ENCODE peak calls at places on chromosome 21, in seven cellular contexts. One of them, this sample, is unnamed.

GRCh38 chr21:45581322-45581712 is 39.1 kb upstream of the SLC19A1 start:
- DNase-seq in HCT116: no peak
- DNase-seq in endothelial cell: no peak
- DNase-seq in cardiac muscle cell: no peak
- DNase-seq in foreskin keratinocyte: no peak
- DNase-seq in GM20000: no peak
- DNase-seq in NB4: no peak
- DNase-seq in this sample: no peak

GRCh38 chr21:17537299-17537698 is 24.5 kb downstream of the CXADR start:
- DNase-seq in HCT116: no peak
- DNase-seq in endothelial cell: no peak
- DNase-seq in cardiac muscle cell: no peak
- DNase-seq in foreskin keratinocyte: peak; percentile 90
- DNase-seq in GM20000: no peak
- DNase-seq in NB4: no peak
- DNase-seq in this sample: no peak

GRCh38 chr21:34603710-34604057 is 11.2 kb downstream of the RCAN1 start:
- DNase-seq in HCT116: no peak
- DNase-seq in endothelial cell: no peak
- DNase-seq in cardiac muscle cell: no peak
- DNase-seq in foreskin keratinocyte: no peak
- DNase-seq in GM20000: no peak
- DNase-seq in NB4: no peak
- DNase-seq in this sample: no peak

GRCh38 chr21:34243562-34243961 is 120.2 kb upstream of the KCNE2 start:
- DNase-seq in HCT116: peak; percentile 19
- DNase-seq in endothelial cell: peak; percentile 11
- DNase-seq in cardiac muscle cell: peak; percentile 45
- DNase-seq in foreskin keratinocyte: peak; percentile 11
- DNase-seq in GM20000: no peak
- DNase-seq in NB4: peak; percentile 55
- DNase-seq in this sample: peak; percentile 8

GRCh38 chr21:42234464-42235241 is 15.7 kb downstream of the ABCG1 start:
- DNase-seq in HCT116: no peak
- DNase-seq in endothelial cell: peak; percentile 78
- DNase-seq in cardiac muscle cell: peak; percentile 40
- DNase-seq in foreskin keratinocyte: peak; percentile 36
- DNase-seq in GM20000: peak; percentile 86
- DNase-seq in NB4: peak; percentile 72
- DNase-seq in this sample: peak; percentile 48

GRCh38 chr21:42042651-42043050 is 28.5 kb upstream of the UMODL1 start:
- DNase-seq in HCT116: no peak
- DNase-seq in endothelial cell: no peak
- DNase-seq in cardiac muscle cell: no peak
- DNase-seq in foreskin keratinocyte: no peak
- DNase-seq in GM20000: no peak
- DNase-seq in NB4: no peak
- DNase-seq in this sample: no peak

GRCh38 chr21:42654913-42655796 is 1.7 kb downstream of the PDE9A start:
- DNase-seq in HCT116: no peak
- DNase-seq in endothelial cell: no peak
- DNase-seq in cardiac muscle cell: no peak
- DNase-seq in foreskin keratinocyte: no peak
- DNase-seq in GM20000: no peak
- DNase-seq in NB4: no peak
- DNase-seq in this sample: no peak

GRCh38 chr21:41610042-41610839 is 102.3 kb upstream of the TMPRSS2 start:
- DNase-seq in HCT116: peak; percentile 48
- DNase-seq in endothelial cell: peak; percentile 79
- DNase-seq in cardiac muscle cell: peak; percentile 76
- DNase-seq in foreskin keratinocyte: peak; percentile 31
- DNase-seq in GM20000: peak; percentile 61
- DNase-seq in NB4: peak; percentile 61
- DNase-seq in this sample: peak; percentile 66

GRCh38 chr21:15224346-15225086 is 159.7 kb upstream of the NRIP1 start:
- DNase-seq in HCT116: peak; percentile 56
- DNase-seq in endothelial cell: no peak
- DNase-seq in cardiac muscle cell: peak; percentile 90
- DNase-seq in foreskin keratinocyte: peak; percentile 99
- DNase-seq in GM20000: no peak
- DNase-seq in NB4: no peak
- DNase-seq in this sample: peak; percentile 20

GRCh38 chr21:46152939-46153258 is 2.5 kb downstream of the FTCD start:
- DNase-seq in HCT116: no peak
- DNase-seq in endothelial cell: no peak
- DNase-seq in cardiac muscle cell: no peak
- DNase-seq in foreskin keratinocyte: no peak
- DNase-seq in GM20000: no peak
- DNase-seq in NB4: no peak
- DNase-seq in this sample: no peak

GRCh38 chr21:39441502-39442475 is 3.8 kb downstream of the LCA5L start:
- DNase-seq in HCT116: peak; percentile 45
- DNase-seq in endothelial cell: peak; percentile 38
- DNase-seq in cardiac muscle cell: peak; percentile 68
- DNase-seq in foreskin keratinocyte: peak; percentile 26
- DNase-seq in GM20000: peak; percentile 61
- DNase-seq in NB4: peak; percentile 70
- DNase-seq in this sample: peak; percentile 41

GRCh38 chr21:26800001-26800400 is 45.2 kb downstream of the ADAMTS1 start:
- DNase-seq in HCT116: no peak
- DNase-seq in endothelial cell: no peak
- DNase-seq in cardiac muscle cell: peak; percentile 49
- DNase-seq in foreskin keratinocyte: no peak
- DNase-seq in GM20000: no peak
- DNase-seq in NB4: no peak
- DNase-seq in this sample: no peak

GRCh38 chr21:18550361-18550760 is 146.8 kb upstream of the TMPRSS15 start:
- DNase-seq in HCT116: no peak
- DNase-seq in endothelial cell: no peak
- DNase-seq in cardiac muscle cell: no peak
- DNase-seq in foreskin keratinocyte: no peak
- DNase-seq in GM20000: no peak
- DNase-seq in NB4: no peak
- DNase-seq in this sample: no peak

GRCh38 chr21:26972131-26972707 is 5.3 kb upstream of the ADAMTS5 start:
- DNase-seq in HCT116: no peak
- DNase-seq in endothelial cell: no peak
- DNase-seq in cardiac muscle cell: no peak
- DNase-seq in foreskin keratinocyte: no peak
- DNase-seq in GM20000: no peak
- DNase-seq in NB4: peak; percentile 38
- DNase-seq in this sample: no peak

GRCh38 chr21:15221799-15222386 is 157.1 kb upstream of the NRIP1 start:
- DNase-seq in HCT116: peak; percentile 22
- DNase-seq in endothelial cell: no peak
- DNase-seq in cardiac muscle cell: peak; percentile 84
- DNase-seq in foreskin keratinocyte: peak; percentile 98
- DNase-seq in GM20000: no peak
- DNase-seq in NB4: peak; percentile 18
- DNase-seq in this sample: peak; percentile 6

GRCh38 chr21:27026501-27026900 is 59.6 kb upstream of the ADAMTS5 start:
- DNase-seq in HCT116: no peak
- DNase-seq in endothelial cell: no peak
- DNase-seq in cardiac muscle cell: no peak
- DNase-seq in foreskin keratinocyte: peak; percentile 32
- DNase-seq in GM20000: no peak
- DNase-seq in NB4: no peak
- DNase-seq in this sample: no peak

GRCh38 chr21:37675202-37675801 is 241.0 kb downstream of the KCNJ6 start:
- DNase-seq in HCT116: peak; percentile 27
- DNase-seq in endothelial cell: peak; percentile 77
- DNase-seq in cardiac muscle cell: peak; percentile 62
- DNase-seq in foreskin keratinocyte: no peak
- DNase-seq in GM20000: peak; percentile 77
- DNase-seq in NB4: peak; percentile 50
- DNase-seq in this sample: peak; percentile 74

GRCh38 chr21:33197546-33197945 is 32.2 kb upstream of the IFNAR2 start:
- DNase-seq in HCT116: no peak
- DNase-seq in endothelial cell: no peak
- DNase-seq in cardiac muscle cell: peak; percentile 21
- DNase-seq in foreskin keratinocyte: no peak
- DNase-seq in GM20000: no peak
- DNase-seq in NB4: no peak
- DNase-seq in this sample: no peak
- TF ChIP-seq CTCF in HCT116: no peak
- TF ChIP-seq CTCF in endothelial cell: no peak
- TF ChIP-seq CTCF in cardiac muscle cell: no peak
- TF ChIP-seq CTCF in foreskin keratinocyte: no peak
- TF ChIP-seq CTCF in GM20000: no peak
- TF ChIP-seq CTCF in NB4: no peak
- TF ChIP-seq CTCF in this sample: no peak

DNA sequence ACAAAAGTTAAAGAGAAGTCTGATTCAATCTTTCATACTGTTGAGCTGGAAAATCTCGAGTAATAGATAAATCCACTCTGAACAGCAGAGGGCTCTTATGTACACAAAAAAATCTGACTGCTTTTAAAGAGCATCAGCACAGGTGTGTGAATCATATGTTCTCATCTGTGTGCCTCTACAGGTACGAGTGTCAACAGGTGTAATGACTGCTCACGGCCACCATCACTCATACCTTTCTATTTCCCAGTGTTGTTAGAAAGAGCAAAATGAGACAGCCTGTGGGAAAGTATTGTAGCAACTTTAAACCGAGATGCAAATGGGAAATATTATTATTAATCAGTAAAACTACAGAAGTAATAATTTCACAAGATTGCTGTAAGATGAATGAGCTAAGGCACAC is 49.0 kb upstream of the SCAF4 start:
- DNase-seq in HCT116: peak; percentile 47
- DNase-seq in endothelial cell: no peak
- DNase-seq in cardiac muscle cell: no peak
- DNase-seq in foreskin keratinocyte: peak; percentile 65
- DNase-seq in GM20000: no peak
- DNase-seq in NB4: no peak
- DNase-seq in this sample: no peak
- TF ChIP-seq CTCF in HCT116: peak; percentile 26
- TF ChIP-seq CTCF in endothelial cell: no peak
- TF ChIP-seq CTCF in cardiac muscle cell: no peak
- TF ChIP-seq CTCF in foreskin keratinocyte: peak; percentile 67
- TF ChIP-seq CTCF in GM20000: no peak
- TF ChIP-seq CTCF in NB4: no peak
- TF ChIP-seq CTCF in this sample: no peak

DNA sequence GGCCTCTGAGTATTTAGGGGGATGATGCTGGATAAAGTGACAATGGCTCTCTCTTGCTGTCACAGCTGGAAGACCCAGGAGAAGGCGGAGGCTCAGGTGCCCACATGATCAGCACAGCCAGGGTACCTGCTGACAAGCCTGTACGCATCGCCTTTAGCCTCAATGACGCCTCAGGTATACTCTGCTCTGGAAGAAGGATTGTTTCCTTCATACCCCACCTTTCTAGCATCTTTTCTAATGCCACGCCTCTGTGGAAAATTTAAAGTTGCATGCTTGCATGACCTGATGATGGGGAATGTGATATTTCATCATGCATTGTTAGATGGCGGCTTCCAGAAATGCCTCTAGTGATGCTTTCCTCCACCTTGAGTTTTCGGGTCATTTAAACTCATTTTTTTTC is 2.8 kb downstream of the MAP3K7CL start:
- DNase-seq in HCT116: no peak
- DNase-seq in endothelial cell: no peak
- DNase-seq in cardiac muscle cell: no peak
- DNase-seq in foreskin keratinocyte: no peak
- DNase-seq in GM20000: no peak
- DNase-seq in NB4: no peak
- DNase-seq in this sample: no peak
- TF ChIP-seq CTCF in HCT116: no peak
- TF ChIP-seq CTCF in endothelial cell: no peak
- TF ChIP-seq CTCF in cardiac muscle cell: no peak
- TF ChIP-seq CTCF in foreskin keratinocyte: no peak
- TF ChIP-seq CTCF in GM20000: no peak
- TF ChIP-seq CTCF in NB4: no peak
- TF ChIP-seq CTCF in this sample: no peak

DNA sequence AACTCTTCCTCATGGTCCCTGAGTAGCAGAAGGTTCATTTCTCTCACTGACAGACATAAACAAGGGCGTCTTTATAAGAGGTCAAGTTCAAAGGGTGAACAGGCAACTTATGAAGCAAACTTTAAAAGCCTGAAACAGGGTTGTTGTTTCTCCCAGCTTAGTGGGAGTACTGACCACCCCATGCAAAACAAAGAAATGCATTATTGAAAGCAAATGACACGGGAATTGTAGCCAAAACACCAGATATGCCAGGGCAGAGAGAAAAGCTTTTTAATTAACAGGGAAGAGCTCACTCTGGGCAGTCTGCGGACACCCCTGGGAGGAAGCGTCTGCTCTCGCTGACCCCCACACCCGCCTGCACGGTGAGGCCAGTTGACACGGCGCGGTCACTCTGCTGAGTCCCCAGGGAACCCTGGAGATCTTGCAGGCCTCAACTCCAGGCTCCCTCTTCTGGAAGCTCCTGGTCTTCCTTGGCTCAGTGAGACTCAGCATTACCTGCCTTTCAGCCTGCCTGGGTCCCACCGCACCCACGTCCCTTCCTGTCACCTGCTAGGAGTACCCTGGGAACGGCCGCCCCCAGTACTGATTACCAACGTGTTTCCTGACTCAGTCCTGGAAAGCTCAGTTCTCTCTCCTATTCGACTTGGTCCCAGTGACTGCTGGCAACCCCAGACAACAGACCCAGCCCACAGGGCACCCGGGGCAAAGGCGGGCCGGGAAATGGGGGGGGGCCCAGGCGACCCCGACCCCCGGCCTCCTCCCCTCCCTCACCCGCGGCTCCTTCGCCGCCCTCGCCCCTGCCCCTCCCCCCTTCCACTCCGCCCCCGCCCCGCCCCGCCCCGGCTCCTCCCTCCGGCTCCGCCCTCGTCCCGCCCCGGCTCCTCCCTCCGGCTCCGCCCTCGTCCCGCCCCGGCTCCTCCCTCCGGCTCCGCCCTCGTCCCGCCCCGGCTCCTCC is 972 bp downstream of the CFAP410 start:
- DNase-seq in HCT116: peak; percentile 47
- DNase-seq in endothelial cell: peak; percentile 49
- DNase-seq in cardiac muscle cell: peak; percentile 56
- DNase-seq in foreskin keratinocyte: peak; percentile 35
- DNase-seq in GM20000: peak; percentile 70
- DNase-seq in NB4: peak; percentile 75
- DNase-seq in this sample: peak; percentile 64
- TF ChIP-seq CTCF in HCT116: no peak
- TF ChIP-seq CTCF in endothelial cell: no peak
- TF ChIP-seq CTCF in cardiac muscle cell: peak; percentile 37
- TF ChIP-seq CTCF in foreskin keratinocyte: peak; percentile 50
- TF ChIP-seq CTCF in GM20000: no peak
- TF ChIP-seq CTCF in NB4: peak; percentile 23
- TF ChIP-seq CTCF in this sample: no peak